ENCODE peak calls at places on chromosomes 4 and X, in seven cellular contexts. I, Y, L, T, A, K and Q are unnamed samples.

GRCh38 chr4:15333692-15334633 is 93.9 kb upstream of the C1QTNF7 start:
- DNase-seq in I (no peak), Y (no peak), L (peak; percentile 67), T (no peak), A (no peak), K (no peak), Q (no peak)

GRCh38 chrX:31563792-31564191 is 492.0 kb upstream of the FTHL17 start:
- DNase-seq in I (no peak), Y (no peak), L (no peak), T (no peak), A (no peak), K (no peak), Q (no peak)

GRCh38 chr4:180598281-180598680 is 1644.9 kb upstream of the TENM3 start:
- DNase-seq in I (no peak), Y (no peak), L (no peak), T (no peak), A (no peak), K (no peak), Q (no peak)

GRCh38 chr4:88737304-88738015 is 39.8 kb upstream of the NAP1L5 start:
- DNase-seq in I (no peak), Y (peak; percentile 82), L (no peak), T (no peak), A (peak; percentile 49), K (no peak), Q (no peak)

GRCh38 chr4:55546633-55547460 is at the start of gene CLOCK:
- DNase-seq in I (peak; percentile 90), Y (peak; percentile 92), L (peak; percentile 91), T (peak; percentile 89), A (peak; percentile 91), K (peak; percentile 77), Q (peak; percentile 88)

GRCh38 chr4:128831526-128832252 is 22.2 kb downstream of the JADE1 start:
- DNase-seq in I (no peak), Y (no peak), L (no peak), T (no peak), A (no peak), K (no peak), Q (no peak)

GRCh38 chr4:114479595-114479994 is 119.0 kb upstream of the UGT8 start:
- DNase-seq in I (no peak), Y (no peak), L (no peak), T (no peak), A (no peak), K (no peak), Q (no peak)

GRCh38 chrX:109732319-109732779 is 708 bp downstream of the ACSL4 start:
- DNase-seq in I (no peak), Y (no peak), L (peak; percentile 61), T (no peak), A (no peak), K (peak; percentile 5), Q (no peak)

GRCh38 chrX:149283853-149284252 is 221.3 kb downstream of the IDS start:
- DNase-seq in I (no peak), Y (no peak), L (no peak), T (no peak), A (no peak), K (no peak), Q (no peak)

GRCh38 chr4:88102029-88102428 is 56.4 kb downstream of the ABCG2 start:
- DNase-seq in I (no peak), Y (no peak), L (no peak), T (no peak), A (no peak), K (no peak), Q (no peak)

GRCh38 chrX:56978172-56978571 is 17.2 kb downstream of the SPIN3 start:
- DNase-seq in I (peak; percentile 18), Y (no peak), L (peak; percentile 51), T (no peak), A (no peak), K (no peak), Q (no peak)

GRCh38 chr4:16259531-16260246 is 33.4 kb upstream of the TAPT1 start:
- DNase-seq in I (no peak), Y (no peak), L (peak; percentile 55), T (no peak), A (no peak), K (no peak), Q (no peak)

GRCh38 chr4:1711906-1712215 is 258 bp downstream of the SLBP start:
- DNase-seq in I (no peak), Y (no peak), L (peak; percentile 73), T (no peak), A (no peak), K (no peak), Q (no peak)
- H3K4me1 ChIP-seq in I (peaks cover 44% of the 10 kb centered on the region), Y (peaks cover 52% of the 10 kb centered on the region), L (peaks cover 21% of the 10 kb centered on the region), T (peaks cover 71% of the 10 kb centered on the region), A (peaks cover 27% of the 10 kb centered on the region), K (peaks cover 29% of the 10 kb centered on the region), Q (peaks cover 4% of the 10 kb centered on the region)

GRCh38 chrX:154084449-154085300 is 12.8 kb downstream of the MECP2 start:
- DNase-seq in I (no peak), Y (no peak), L (no peak), T (no peak), A (no peak), K (no peak), Q (no peak)

GRCh38 chrX:154083134-154083517 is 14.4 kb downstream of the MECP2 start:
- DNase-seq in I (no peak), Y (no peak), L (no peak), T (no peak), A (no peak), K (no peak), Q (no peak)

DNA sequence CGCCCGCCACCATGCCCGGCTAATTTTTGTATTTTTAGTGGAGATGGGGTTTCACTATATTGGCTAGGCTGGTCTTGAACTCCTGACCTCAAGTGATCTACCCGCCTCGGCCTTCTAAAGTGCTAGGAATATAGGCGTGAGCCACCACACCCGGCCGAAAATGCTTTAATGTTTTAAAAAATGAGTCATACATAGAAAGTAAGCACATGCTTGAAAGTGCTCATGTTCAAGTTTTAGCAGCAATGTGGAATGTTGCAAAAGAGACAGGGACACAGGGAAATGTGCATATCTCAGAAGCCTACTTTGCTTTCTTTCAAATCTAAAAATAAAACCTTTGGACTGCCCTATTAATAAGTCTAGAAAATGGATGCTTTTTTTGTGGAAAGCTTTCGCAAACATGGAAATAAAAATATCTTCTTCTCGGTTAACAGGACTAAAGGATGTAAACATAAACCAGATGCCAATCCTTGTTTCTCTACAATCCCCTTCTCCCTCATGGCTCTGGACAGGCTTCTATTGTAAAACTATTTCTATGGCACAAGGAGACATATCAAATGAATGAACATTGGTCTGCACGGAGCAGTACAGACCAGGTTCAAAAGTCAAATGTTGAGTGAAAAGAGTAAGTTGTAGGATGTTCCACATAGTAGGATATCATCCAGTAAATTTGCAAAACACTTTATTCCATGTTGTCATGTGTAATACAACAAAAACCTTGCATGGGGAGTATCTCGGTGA is 15.0 kb downstream of the MECP2 start:
- DNase-seq in I (no peak), Y (no peak), L (peak; percentile 79), T (no peak), A (no peak), K (no peak), Q (no peak)
- H3K27ac ChIP-seq in I (peak overlapping the region; percentile 48), Y (peak overlapping the region; percentile 68), L (peak overlapping the region; percentile 73), T (peak overlapping the region; percentile 60), A (no peak overlapping the region), K (peak overlapping the region; percentile 45), Q (peak overlapping the region; percentile 33)

GRCh38 chrX:72123471-72124185 is 8.1 kb downstream of the RTL5 start:
- DNase-seq in I (peak; percentile 65), Y (peak; percentile 72), L (peak; percentile 22), T (peak; percentile 44), A (peak; percentile 43), K (no peak), Q (no peak)

GRCh38 chrX:72122621-72123275 is 9.0 kb downstream of the RTL5 start:
- DNase-seq in I (no peak), Y (peak; percentile 61), L (no peak), T (no peak), A (no peak), K (no peak), Q (no peak)

GRCh38 chrX:72126048-72126415 is 5.7 kb downstream of the RTL5 start:
- DNase-seq in I (no peak), Y (no peak), L (no peak), T (no peak), A (no peak), K (no peak), Q (no peak)

GRCh38 chrX:72125331-72126047 is 6.2 kb downstream of the RTL5 start:
- DNase-seq in I (no peak), Y (no peak), L (no peak), T (no peak), A (no peak), K (no peak), Q (no peak)

DNA sequence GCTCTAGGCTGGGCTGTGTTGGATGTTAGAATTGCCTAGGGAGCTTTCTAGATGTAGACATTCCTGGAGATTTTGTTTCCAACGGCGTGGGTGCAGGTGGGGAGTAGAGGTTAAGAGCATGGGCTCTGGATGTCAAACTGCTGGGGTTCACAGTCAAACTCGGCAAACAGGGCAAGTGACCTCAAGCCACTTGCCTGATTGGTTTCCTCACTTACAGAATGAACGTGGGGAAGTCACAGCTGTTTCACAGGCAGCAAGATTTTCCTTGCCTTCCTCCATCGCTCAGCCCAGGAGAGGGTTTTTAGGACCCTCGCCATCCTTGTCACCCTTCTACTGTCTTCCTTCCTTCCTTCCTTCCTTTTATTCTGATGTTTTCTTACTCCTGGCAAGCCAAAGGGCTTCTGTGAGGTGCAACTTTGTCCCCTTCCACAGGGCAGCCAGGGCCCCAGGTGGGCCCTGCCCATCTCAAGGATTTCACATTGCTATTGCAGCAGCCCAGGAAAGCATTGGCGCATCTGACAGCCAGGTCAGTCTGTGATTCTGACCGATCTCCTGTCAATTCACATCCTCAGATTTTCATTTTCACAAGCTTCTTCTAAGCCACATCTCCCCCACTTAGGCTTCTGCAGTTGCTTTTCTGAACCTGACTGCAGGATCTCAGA is 7.0 kb downstream of the RTL5 start:
- DNase-seq in I (no peak), Y (peak; percentile 48), L (no peak), T (no peak), A (no peak), K (no peak), Q (no peak)
- H3K4me1 ChIP-seq in I (peaks cover 60% of the 10 kb centered on the region), Y (peaks cover 61% of the 10 kb centered on the region), L (peaks cover 20% of the 10 kb centered on the region), T (peaks cover 63% of the 10 kb centered on the region), A (peaks cover 3% of the 10 kb centered on the region), K (peaks cover 39% of the 10 kb centered on the region), Q (peaks cover 3% of the 10 kb centered on the region)

GRCh38 chr4:74230902-74231499 is 73.1 kb downstream of the MTHFD2L start:
- DNase-seq in I (no peak), Y (no peak), L (peak; percentile 96), T (no peak), A (peak; percentile 28), K (no peak), Q (no peak)
- H3K27ac ChIP-seq in I (peak overlapping the region; percentile 66), Y (no peak overlapping the region), L (peak overlapping the region; percentile 88), T (peak overlapping the region; percentile 47), A (no peak overlapping the region), K (no peak overlapping the region), Q (peak overlapping the region; percentile 83)

DNA sequence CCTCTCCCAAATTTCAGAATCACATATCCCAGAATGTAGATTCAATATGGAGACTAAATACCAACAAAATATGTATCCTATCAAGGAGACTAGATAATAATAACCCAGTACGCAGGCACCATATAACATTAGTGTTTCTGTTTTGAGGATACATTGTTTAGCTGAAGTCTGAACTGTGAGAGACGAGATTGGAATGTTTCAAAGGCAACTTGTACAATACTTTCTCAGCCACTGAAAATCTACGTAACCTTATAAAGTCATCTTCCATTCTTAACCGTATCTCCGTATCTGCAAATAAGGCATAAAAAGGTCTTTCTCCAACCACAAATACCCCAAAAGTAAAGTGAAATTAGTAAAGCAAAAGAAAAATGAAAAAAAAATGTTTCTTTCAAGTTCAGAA is 23.0 kb downstream of the CORIN start:
- DNase-seq in I (no peak), Y (no peak), L (peak; percentile 61), T (no peak), A (no peak), K (no peak), Q (no peak)
- H3K4me1 ChIP-seq in I (no peaks in the 10 kb centered on the region), Y (no peaks in the 10 kb centered on the region), L (peaks cover 13% of the 10 kb centered on the region), T (peaks cover 30% of the 10 kb centered on the region), A (no peaks in the 10 kb centered on the region), K (no peaks in the 10 kb centered on the region), Q (no peaks in the 10 kb centered on the region)